ENCODE peak calls at places on chromosomes 12 and 14, in eight cellular contexts. One of them, this sample, is unnamed.
A peak's percentile ranks its signal among the peaks of the same experiment; 100 is the strongest.

GRCh38 chr14:21902561-21903199 is 229.1 kb upstream of the OR4E1 start:
- DNase-seq in AG09309: no peak
- DNase-seq in foreskin fibroblast: no peak
- DNase-seq in HCT116: no peak
- DNase-seq in hepatocyte: no peak
- DNase-seq in GM12865: peak; percentile 18
- DNase-seq in heart right ventricle: no peak
- DNase-seq in heart left ventricle: no peak
- DNase-seq in this sample: no peak

GRCh38 chr12:133217219-133217618 is 18.5 kb downstream of the ANHX start:
- DNase-seq in heart left ventricle: no peak
- DNase-seq in GM12865: no peak
- DNase-seq in AG09309: no peak
- DNase-seq in foreskin fibroblast: no peak
- DNase-seq in hepatocyte: peak; percentile 2
- DNase-seq in heart right ventricle: no peak
- DNase-seq in HCT116: no peak
- DNase-seq in this sample: no peak

GRCh38 chr14:89576960-89577359 is 159.9 kb upstream of the FOXN3 start:
- DNase-seq in HCT116: no peak
- DNase-seq in heart right ventricle: no peak
- DNase-seq in heart left ventricle: no peak
- DNase-seq in hepatocyte: no peak
- DNase-seq in AG09309: no peak
- DNase-seq in GM12865: no peak
- DNase-seq in foreskin fibroblast: no peak
- DNase-seq in this sample: no peak

GRCh38 chr12:117090816-117091711 is 8.2 kb downstream of the TESC start:
- DNase-seq in heart left ventricle: no peak
- DNase-seq in foreskin fibroblast: no peak
- DNase-seq in HCT116: no peak
- DNase-seq in hepatocyte: no peak
- DNase-seq in AG09309: no peak
- DNase-seq in GM12865: no peak
- DNase-seq in heart right ventricle: no peak
- DNase-seq in this sample: no peak

GRCh38 chr12:93366427-93366826 is 11.3 kb upstream of the NUDT4 start:
- DNase-seq in GM12865: no peak
- DNase-seq in hepatocyte: no peak
- DNase-seq in heart right ventricle: no peak
- DNase-seq in HCT116: no peak
- DNase-seq in foreskin fibroblast: no peak
- DNase-seq in heart left ventricle: no peak
- DNase-seq in AG09309: no peak
- DNase-seq in this sample: no peak

GRCh38 chr14:90287791-90288190 is 31.4 kb downstream of the PSMC1 start:
- DNase-seq in hepatocyte: no peak
- DNase-seq in AG09309: no peak
- DNase-seq in GM12865: no peak
- DNase-seq in heart right ventricle: no peak
- DNase-seq in heart left ventricle: no peak
- DNase-seq in foreskin fibroblast: no peak
- DNase-seq in HCT116: no peak
- DNase-seq in this sample: no peak

GRCh38 chr12:56157201-56158028 is 744 bp upstream of the MYL6 start:
- DNase-seq in hepatocyte: peak; percentile 87
- DNase-seq in GM12865: peak; percentile 86
- DNase-seq in HCT116: peak; percentile 70
- DNase-seq in AG09309: peak; percentile 46
- DNase-seq in heart left ventricle: peak; percentile 83
- DNase-seq in heart right ventricle: peak; percentile 86
- DNase-seq in foreskin fibroblast: peak; percentile 74
- DNase-seq in this sample: peak; percentile 57

GRCh38 chr12:124165695-124166094 is 129.2 kb upstream of the RFLNA start:
- DNase-seq in heart left ventricle: no peak
- DNase-seq in heart right ventricle: no peak
- DNase-seq in AG09309: no peak
- DNase-seq in foreskin fibroblast: no peak
- DNase-seq in hepatocyte: no peak
- DNase-seq in GM12865: no peak
- DNase-seq in HCT116: no peak
- DNase-seq in this sample: no peak

GRCh38 chr12:84756961-84757360 is 155.6 kb downstream of the SLC6A15 start:
- DNase-seq in heart right ventricle: no peak
- DNase-seq in GM12865: no peak
- DNase-seq in HCT116: no peak
- DNase-seq in hepatocyte: no peak
- DNase-seq in heart left ventricle: no peak
- DNase-seq in foreskin fibroblast: peak; percentile 72
- DNase-seq in AG09309: peak; percentile 54
- DNase-seq in this sample: peak; percentile 22

GRCh38 chr14:68958553-68958952 is 20.5 kb downstream of the ACTN1 start:
- DNase-seq in foreskin fibroblast: no peak
- DNase-seq in heart right ventricle: no peak
- DNase-seq in heart left ventricle: no peak
- DNase-seq in AG09309: no peak
- DNase-seq in hepatocyte: no peak
- DNase-seq in HCT116: no peak
- DNase-seq in GM12865: no peak
- DNase-seq in this sample: no peak

GRCh38 chr12:131773582-131774221 is 54.5 kb upstream of the MMP17 start:
- DNase-seq in HCT116: no peak
- DNase-seq in heart right ventricle: no peak
- DNase-seq in heart left ventricle: no peak
- DNase-seq in hepatocyte: no peak
- DNase-seq in foreskin fibroblast: no peak
- DNase-seq in AG09309: no peak
- DNase-seq in GM12865: peak; percentile 88
- DNase-seq in this sample: no peak

GRCh38 chr12:42187799-42188198 is 43.1 kb upstream of the GXYLT1 start:
- DNase-seq in heart left ventricle: no peak
- DNase-seq in foreskin fibroblast: no peak
- DNase-seq in GM12865: no peak
- DNase-seq in HCT116: no peak
- DNase-seq in heart right ventricle: no peak
- DNase-seq in AG09309: no peak
- DNase-seq in hepatocyte: peak; percentile 14
- DNase-seq in this sample: no peak

GRCh38 chr12:104133861-104134260 is 4.1 kb downstream of the NFYB start:
- DNase-seq in heart left ventricle: no peak
- DNase-seq in HCT116: no peak
- DNase-seq in hepatocyte: no peak
- DNase-seq in AG09309: no peak
- DNase-seq in foreskin fibroblast: peak; percentile 29
- DNase-seq in GM12865: no peak
- DNase-seq in heart right ventricle: no peak
- DNase-seq in this sample: no peak

GRCh38 chr12:92396647-92397258 is 251.1 kb upstream of the BTG1 start:
- DNase-seq in heart left ventricle: no peak
- DNase-seq in heart right ventricle: no peak
- DNase-seq in HCT116: no peak
- DNase-seq in GM12865: no peak
- DNase-seq in hepatocyte: peak; percentile 13
- DNase-seq in AG09309: peak; percentile 56
- DNase-seq in foreskin fibroblast: peak; percentile 76
- DNase-seq in this sample: no peak

GRCh38 chr12:69254046-69254445 is 14.7 kb downstream of the CPSF6 start:
- DNase-seq in heart right ventricle: no peak
- DNase-seq in hepatocyte: peak; percentile 41
- DNase-seq in GM12865: peak; percentile 74
- DNase-seq in HCT116: peak; percentile 33
- DNase-seq in foreskin fibroblast: no peak
- DNase-seq in heart left ventricle: no peak
- DNase-seq in AG09309: no peak
- DNase-seq in this sample: no peak

GRCh38 chr12:1189163-1189562 is 198.1 kb downstream of the ERC1 start:
- DNase-seq in foreskin fibroblast: no peak
- DNase-seq in AG09309: no peak
- DNase-seq in hepatocyte: no peak
- DNase-seq in HCT116: no peak
- DNase-seq in GM12865: no peak
- DNase-seq in heart right ventricle: no peak
- DNase-seq in heart left ventricle: no peak
- DNase-seq in this sample: no peak

GRCh38 chr12:49369723-49370145 is 2.5 kb downstream of the SPATS2 start:
- DNase-seq in AG09309: no peak
- DNase-seq in GM12865: peak; percentile 89
- DNase-seq in heart right ventricle: no peak
- DNase-seq in heart left ventricle: peak; percentile 56
- DNase-seq in foreskin fibroblast: no peak
- DNase-seq in HCT116: no peak
- DNase-seq in hepatocyte: peak; percentile 51
- DNase-seq in this sample: no peak
- TF ChIP-seq CTCF in AG09309: peak; percentile 38
- TF ChIP-seq CTCF in GM12865: peak; percentile 62
- TF ChIP-seq CTCF in heart right ventricle: peak; percentile 43
- TF ChIP-seq CTCF in heart left ventricle: peak; percentile 13
- TF ChIP-seq CTCF in foreskin fibroblast: peak; percentile 29
- TF ChIP-seq CTCF in HCT116: peak; percentile 51
- TF ChIP-seq CTCF in hepatocyte: peak; percentile 31
- TF ChIP-seq CTCF in this sample: peak; percentile 58

GRCh38 chr12:29447285-29447975 is 50.1 kb downstream of the OVCH1 start:
- DNase-seq in foreskin fibroblast: no peak
- DNase-seq in heart left ventricle: no peak
- DNase-seq in AG09309: no peak
- DNase-seq in GM12865: no peak
- DNase-seq in heart right ventricle: no peak
- DNase-seq in hepatocyte: no peak
- DNase-seq in HCT116: no peak
- DNase-seq in this sample: no peak
- H3K4me3 ChIP-seq in foreskin fibroblast: no peak overlapping the region
- H3K4me3 ChIP-seq in heart left ventricle: no peak overlapping the region
- H3K4me3 ChIP-seq in AG09309: no peak overlapping the region
- H3K4me3 ChIP-seq in GM12865: no peak overlapping the region
- H3K4me3 ChIP-seq in heart right ventricle: no peak overlapping the region
- H3K4me3 ChIP-seq in hepatocyte: no peak overlapping the region
- H3K4me3 ChIP-seq in HCT116: no peak overlapping the region
- H3K4me3 ChIP-seq in this sample: no peak overlapping the region

DNA sequence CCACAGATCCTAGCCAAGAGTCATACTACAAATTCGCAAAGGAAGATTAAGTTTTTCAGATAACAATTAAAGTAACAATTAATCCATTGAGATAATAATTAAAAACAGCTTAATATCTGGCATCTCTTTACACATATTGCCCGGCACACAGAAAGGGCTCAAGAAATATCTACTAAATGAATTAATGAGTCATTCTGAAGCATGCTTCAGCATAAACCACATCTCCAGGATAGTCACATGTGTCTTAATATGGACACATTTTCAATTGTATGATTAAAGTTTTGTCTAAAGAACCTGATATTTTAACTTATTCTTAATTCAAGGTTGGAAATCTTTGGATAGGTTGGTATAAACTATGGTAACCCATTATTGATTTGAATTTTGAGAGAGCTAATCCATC is 9.6 kb downstream of the ITPR2 start:
- DNase-seq in AG09309: no peak
- DNase-seq in HCT116: no peak
- DNase-seq in GM12865: no peak
- DNase-seq in heart left ventricle: no peak
- DNase-seq in foreskin fibroblast: peak; percentile 24
- DNase-seq in hepatocyte: no peak
- DNase-seq in heart right ventricle: no peak
- DNase-seq in this sample: no peak
- TF ChIP-seq CTCF in AG09309: no peak
- TF ChIP-seq CTCF in HCT116: no peak
- TF ChIP-seq CTCF in GM12865: no peak
- TF ChIP-seq CTCF in heart left ventricle: no peak
- TF ChIP-seq CTCF in foreskin fibroblast: no peak
- TF ChIP-seq CTCF in hepatocyte: no peak
- TF ChIP-seq CTCF in heart right ventricle: no peak
- TF ChIP-seq CTCF in this sample: no peak

GRCh38 chr14:105018414-105018813 is 2.5 kb downstream of the CDCA4 start:
- DNase-seq in heart right ventricle: no peak
- DNase-seq in heart left ventricle: no peak
- DNase-seq in HCT116: no peak
- DNase-seq in AG09309: no peak
- DNase-seq in foreskin fibroblast: no peak
- DNase-seq in hepatocyte: no peak
- DNase-seq in GM12865: no peak
- DNase-seq in this sample: no peak

GRCh38 chr14:105014631-105015030 is 6.3 kb downstream of the CDCA4 start:
- DNase-seq in foreskin fibroblast: no peak
- DNase-seq in heart right ventricle: no peak
- DNase-seq in AG09309: no peak
- DNase-seq in GM12865: no peak
- DNase-seq in hepatocyte: no peak
- DNase-seq in heart left ventricle: no peak
- DNase-seq in HCT116: no peak
- DNase-seq in this sample: no peak

GRCh38 chr14:105015242-105015641 is 5.6 kb downstream of the CDCA4 start:
- DNase-seq in hepatocyte: no peak
- DNase-seq in heart left ventricle: no peak
- DNase-seq in AG09309: no peak
- DNase-seq in HCT116: no peak
- DNase-seq in GM12865: no peak
- DNase-seq in heart right ventricle: no peak
- DNase-seq in foreskin fibroblast: no peak
- DNase-seq in this sample: no peak

GRCh38 chr14:105014032-105014431 is 6.9 kb downstream of the CDCA4 start:
- DNase-seq in HCT116: no peak
- DNase-seq in heart right ventricle: no peak
- DNase-seq in hepatocyte: no peak
- DNase-seq in heart left ventricle: no peak
- DNase-seq in foreskin fibroblast: no peak
- DNase-seq in GM12865: no peak
- DNase-seq in AG09309: no peak
- DNase-seq in this sample: no peak

DNA sequence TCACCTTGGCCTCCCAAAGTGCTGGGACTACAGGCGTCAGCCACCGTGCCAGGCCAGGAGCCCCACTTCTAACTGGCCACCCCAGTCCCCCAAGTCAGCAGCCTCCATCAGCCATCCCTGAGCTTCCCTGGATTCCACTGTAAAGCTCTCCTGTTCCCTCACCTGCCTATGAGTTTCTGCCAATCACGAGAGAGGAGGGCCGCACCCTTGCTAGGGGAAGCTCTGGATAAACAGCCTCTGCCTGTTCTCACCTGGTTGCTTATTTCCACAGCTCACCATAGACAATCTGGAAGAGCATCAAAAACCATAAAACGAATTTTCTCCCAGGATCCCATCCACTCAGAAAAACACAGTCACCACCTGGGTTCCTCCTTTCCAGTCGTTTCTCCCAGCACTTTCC is 5.0 kb downstream of the CDCA4 start:
- DNase-seq in hepatocyte: no peak
- DNase-seq in heart right ventricle: no peak
- DNase-seq in AG09309: no peak
- DNase-seq in foreskin fibroblast: no peak
- DNase-seq in GM12865: no peak
- DNase-seq in heart left ventricle: no peak
- DNase-seq in HCT116: no peak
- DNase-seq in this sample: no peak
- H3K4me3 ChIP-seq in hepatocyte: no peak overlapping the region
- H3K4me3 ChIP-seq in heart right ventricle: no peak overlapping the region
- H3K4me3 ChIP-seq in AG09309: no peak overlapping the region
- H3K4me3 ChIP-seq in foreskin fibroblast: no peak overlapping the region
- H3K4me3 ChIP-seq in GM12865: no peak overlapping the region
- H3K4me3 ChIP-seq in heart left ventricle: no peak overlapping the region
- H3K4me3 ChIP-seq in HCT116: no peak overlapping the region
- H3K4me3 ChIP-seq in this sample: no peak overlapping the region

GRCh38 chr12:58302487-58303011 is 361.2 kb downstream of the ATP23 start:
- DNase-seq in hepatocyte: no peak
- DNase-seq in HCT116: no peak
- DNase-seq in foreskin fibroblast: no peak
- DNase-seq in heart right ventricle: peak; percentile 4
- DNase-seq in AG09309: no peak
- DNase-seq in heart left ventricle: no peak
- DNase-seq in GM12865: no peak
- DNase-seq in this sample: no peak
- TF ChIP-seq CTCF in hepatocyte: no peak
- TF ChIP-seq CTCF in HCT116: no peak
- TF ChIP-seq CTCF in foreskin fibroblast: no peak
- TF ChIP-seq CTCF in heart right ventricle: peak; percentile 44
- TF ChIP-seq CTCF in AG09309: no peak
- TF ChIP-seq CTCF in heart left ventricle: no peak
- TF ChIP-seq CTCF in GM12865: no peak
- TF ChIP-seq CTCF in this sample: no peak

This sample was measured in astrocyte of the cerebellum.